ENCODE peak calls at places on chromosomes 4 and X, in four cellular contexts. One of them, this sample, is unnamed.

GRCh38 chr4:155944516-155944915 is 9.2 kb downstream of the CTSO start:
- DNase-seq in NCI-H2029: no peak
- DNase-seq in body of pancreas: no peak
- DNase-seq in GF-D8: no peak
- DNase-seq in this sample: no peak

GRCh38 chr4:180031330-180031729 is 2211.9 kb upstream of the TENM3 start:
- DNase-seq in NCI-H2029: no peak
- DNase-seq in body of pancreas: no peak
- DNase-seq in GF-D8: no peak
- DNase-seq in this sample: no peak

GRCh38 chrX:13666836-13667235 is 13.9 kb downstream of the TCEANC start:
- DNase-seq in body of pancreas: peak; percentile 10
- DNase-seq in GF-D8: no peak
- DNase-seq in NCI-H2029: no peak
- DNase-seq in this sample: no peak

GRCh38 chr4:151540728-151541437 is 131.9 kb downstream of the FHIP1A start:
- DNase-seq in body of pancreas: no peak
- DNase-seq in GF-D8: no peak
- DNase-seq in NCI-H2029: peak; percentile 78
- DNase-seq in this sample: no peak

GRCh38 chr4:145732416-145732815 is 52.5 kb downstream of the C4orf51 start:
- DNase-seq in GF-D8: no peak
- DNase-seq in body of pancreas: no peak
- DNase-seq in NCI-H2029: no peak
- DNase-seq in this sample: no peak

GRCh38 chr4:101347267-101347556 is at the start of gene PPP3CA:
- DNase-seq in GF-D8: no peak
- DNase-seq in body of pancreas: no peak
- DNase-seq in NCI-H2029: no peak
- DNase-seq in this sample: no peak

GRCh38 chr4:117654064-117654463 is 380.2 kb upstream of the NDST3 start:
- DNase-seq in NCI-H2029: no peak
- DNase-seq in GF-D8: no peak
- DNase-seq in body of pancreas: no peak
- DNase-seq in this sample: no peak

GRCh38 chrX:21493226-21493850 is 119.1 kb downstream of the CNKSR2 start:
- DNase-seq in body of pancreas: no peak
- DNase-seq in NCI-H2029: no peak
- DNase-seq in GF-D8: no peak
- DNase-seq in this sample: no peak

GRCh38 chrX:48989483-48989882 is 12.6 kb downstream of the GRIPAP1 start:
- DNase-seq in GF-D8: no peak
- DNase-seq in body of pancreas: no peak
- DNase-seq in NCI-H2029: no peak
- DNase-seq in this sample: no peak

This sample was measured in SIG-M5.